ENCODE peak calls at places on chromosomes 4 and X, in six cellular contexts. H, L, K, T, N and J are unnamed samples.

GRCh38 chrX:37986893-37987292 is 19.5 kb upstream of the SYTL5 start:
- DNase-seq in N (no peak), L (no peak), K (no peak), H (no peak), T (peak; percentile 31), J (no peak)

GRCh38 chrX:151088221-151088620 is 88.2 kb upstream of the GPR50 start:
- DNase-seq in N (no peak), T (no peak), L (no peak), H (no peak), K (no peak), J (no peak)

GRCh38 chrX:20545538-20545937 is 278.8 kb upstream of the RPS6KA3 start:
- DNase-seq in H (no peak), T (peak; percentile 43), N (no peak), K (no peak), L (no peak), J (no peak)

GRCh38 chr4:114754616-114755015 is 156.0 kb downstream of the UGT8 start:
- DNase-seq in N (no peak), K (no peak), H (no peak), T (no peak), L (no peak), J (no peak)

GRCh38 chrX:143121471-143121870 is 95.7 kb downstream of the SPANXN4 start:
- DNase-seq in K (no peak), N (no peak), T (no peak), L (no peak), H (no peak), J (no peak)

GRCh38 chrX:68238568-68238967 is 194.7 kb downstream of the OPHN1 start:
- DNase-seq in T (no peak), H (no peak), N (no peak), K (no peak), L (no peak), J (no peak)

GRCh38 chr4:8920969-8921368 is 49.3 kb upstream of the HMX1 start:
- DNase-seq in N (no peak), H (no peak), L (no peak), K (no peak), T (no peak), J (no peak)

GRCh38 chr4:147326581-147326980 is 154.3 kb upstream of the EDNRA start:
- DNase-seq in K (no peak), T (peak; percentile 88), N (no peak), H (no peak), L (no peak), J (no peak)

GRCh38 chr4:3473943-3474335 is 10.8 kb downstream of the DOK7 start:
- DNase-seq in H (no peak), N (no peak), T (no peak), L (no peak), K (no peak), J (no peak)

DNA sequence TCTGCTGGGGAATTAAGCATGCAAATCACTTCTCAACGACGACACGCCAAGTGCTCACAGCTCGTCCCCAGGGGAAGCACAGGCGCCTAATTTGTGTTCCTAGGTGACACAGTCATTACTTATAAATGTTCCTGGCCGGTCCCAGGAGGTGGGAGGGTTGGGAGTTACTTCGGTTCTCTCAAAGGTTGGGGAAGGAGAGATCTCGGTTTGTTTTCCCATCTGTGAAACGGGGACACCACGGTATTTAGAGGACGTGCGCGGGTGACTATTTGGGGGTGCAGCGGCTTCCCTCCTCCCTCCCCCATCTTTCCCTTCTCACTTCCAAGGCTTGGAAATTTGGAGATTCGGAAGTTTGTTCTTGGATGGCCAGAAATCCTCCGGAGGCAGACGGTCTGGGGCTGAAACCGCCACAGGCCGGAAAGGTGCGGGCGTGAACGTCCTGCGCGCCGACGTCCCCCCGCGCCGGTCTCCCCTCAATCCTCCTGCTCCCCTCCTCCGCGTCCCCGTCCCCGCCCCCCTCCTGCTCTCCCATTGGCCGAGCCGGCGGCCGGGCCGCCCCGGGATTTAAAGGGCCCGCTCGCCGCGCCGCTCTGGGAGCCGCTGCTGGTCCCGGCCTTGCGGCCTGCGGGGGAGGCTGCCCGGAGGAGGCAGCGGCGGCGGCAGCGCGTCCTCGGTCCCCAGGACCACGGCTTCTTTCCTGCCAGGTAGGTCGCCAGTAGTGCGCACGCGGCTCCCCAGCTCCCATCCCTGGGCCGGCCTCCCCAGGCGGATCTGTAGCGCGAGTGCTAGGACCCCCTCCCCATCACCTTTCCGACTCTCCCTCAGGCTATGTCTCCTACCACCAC is at the start of gene PORCN:
- DNase-seq in H (peak; percentile 88), L (no peak), N (peak; percentile 80), K (peak; percentile 84), T (peak; percentile 35), J (peak; percentile 76)
- TF ChIP-seq POLR2A in H (no peak), L (no peak), N (peak; percentile 64), K (peak; percentile 61), T (no peak), J (peak; percentile 72)

DNA sequence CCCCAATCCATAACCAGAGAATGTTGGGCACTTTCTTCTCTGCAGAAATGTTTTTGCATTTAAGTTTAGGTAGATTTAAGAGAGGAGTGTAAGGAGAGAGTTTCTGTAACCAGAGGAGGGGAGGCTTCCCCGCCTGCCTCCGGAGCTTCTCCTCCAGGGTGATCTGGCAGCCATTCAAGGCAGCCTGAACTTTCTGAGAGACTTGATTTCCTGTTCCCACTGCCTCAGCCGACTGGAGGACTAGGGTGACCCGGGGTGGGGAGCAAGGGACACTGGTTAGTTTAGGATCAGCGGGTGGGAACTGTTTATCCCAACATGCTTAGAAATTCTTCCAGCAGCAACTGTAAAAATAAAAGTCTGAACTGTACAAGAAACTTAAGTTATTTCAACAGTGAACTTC is 15.1 kb downstream of the FAM9C start:
- DNase-seq in H (peak; percentile 77), N (peak; percentile 44), K (peak; percentile 54), L (no peak), T (peak; percentile 43), J (peak; percentile 61)
- H3K4me1 ChIP-seq in H (no peaks in the 10 kb centered on the region), N (peaks cover 45% of the 10 kb centered on the region), K (no peaks in the 10 kb centered on the region), L (peaks cover 18% of the 10 kb centered on the region), T (peaks cover 8% of the 10 kb centered on the region), J (peaks cover 17% of the 10 kb centered on the region)

GRCh38 chrX:15546745-15547144 is 46.1 kb downstream of the BMX start:
- DNase-seq in L (no peak), H (no peak), T (no peak), K (no peak), N (no peak), J (no peak)
- TF ChIP-seq CTCF in L (no peak), H (no peak), T (no peak), K (no peak), N (no peak), J (no peak)

DNA sequence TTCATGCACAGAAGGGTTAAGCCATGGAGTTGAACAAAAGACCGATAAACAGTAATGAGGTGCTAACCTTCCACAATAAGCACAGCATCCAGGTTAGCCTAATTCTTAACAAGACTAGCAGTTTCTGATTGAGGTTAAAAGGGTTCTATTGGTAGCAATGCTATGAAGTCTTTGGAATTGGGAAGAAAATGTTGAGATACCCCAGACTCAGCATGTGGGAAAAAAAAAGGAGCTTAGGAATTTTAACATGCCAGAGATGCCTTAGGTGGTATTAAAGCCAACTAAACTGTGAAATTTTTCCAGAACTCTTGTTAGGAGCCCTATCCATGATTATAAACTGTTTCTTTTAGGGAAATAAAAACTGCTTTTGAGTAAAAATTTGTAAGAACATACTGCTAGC is 391.7 kb downstream of the GABRG1 start:
- DNase-seq in L (no peak), T (no peak), K (no peak), H (no peak), N (no peak), J (no peak)
- TF ChIP-seq POLR2A in L (no peak), T (no peak), K (no peak), H (no peak), N (no peak), J (no peak)

DNA sequence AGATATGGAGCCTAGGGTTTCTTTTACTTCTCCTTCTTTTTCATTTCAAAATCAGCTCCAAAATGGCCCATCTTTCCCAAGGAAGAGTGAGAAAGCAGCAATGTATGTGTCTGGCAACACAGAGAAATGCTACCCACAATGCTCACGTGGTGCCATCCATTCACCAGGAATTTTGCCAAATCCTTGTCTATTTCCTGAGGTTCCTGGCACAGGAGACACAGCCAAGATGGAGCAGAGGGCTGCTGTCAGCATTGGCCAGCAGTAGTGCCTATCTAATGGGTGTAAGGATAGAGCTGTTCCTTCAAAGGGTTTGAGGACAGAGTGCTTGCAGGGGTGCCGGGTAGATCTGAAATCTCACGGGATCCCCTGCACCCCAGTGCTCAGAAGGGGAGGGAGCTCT is 231.4 kb downstream of the MAML3 start:
- DNase-seq in L (no peak), K (no peak), T (peak; percentile 50), H (peak; percentile 31), N (no peak), J (peak; percentile 47)
- H3K4me1 ChIP-seq in L (no peaks in the 10 kb centered on the region), K (peaks cover 40% of the 10 kb centered on the region), T (peaks cover 11% of the 10 kb centered on the region), H (peaks cover 20% of the 10 kb centered on the region), N (peaks cover 68% of the 10 kb centered on the region), J (peaks cover 59% of the 10 kb centered on the region)

GRCh38 chrX:85024562-85024961 is 20.9 kb downstream of the APOOL start:
- DNase-seq in T (no peak), K (no peak), H (no peak), L (no peak), N (no peak), J (no peak)

GRCh38 chrX:85017721-85018120 is 14.0 kb downstream of the APOOL start:
- DNase-seq in L (no peak), N (no peak), H (no peak), K (no peak), T (no peak), J (no peak)

GRCh38 chrX:85018471-85018870 is 14.8 kb downstream of the APOOL start:
- DNase-seq in L (no peak), K (no peak), N (no peak), T (no peak), H (no peak), J (no peak)

GRCh38 chrX:85024044-85024443 is 20.4 kb downstream of the APOOL start:
- DNase-seq in H (no peak), L (no peak), K (no peak), N (no peak), T (peak; percentile 13), J (no peak)

GRCh38 chrX:85020216-85020615 is 16.5 kb downstream of the APOOL start:
- DNase-seq in H (no peak), K (no peak), T (no peak), N (no peak), L (no peak), J (no peak)
- TF ChIP-seq CTCF in H (no peak), K (no peak), T (no peak), N (no peak), L (no peak), J (no peak)